ENCODE peak calls at places on chromosomes 4 and X, in six cellular contexts. M is PC-3, C is MM.1S, X is GM23338, W is HCT116, D is SK-N-SH. B is an unnamed sample.

GRCh38 chrX:45422216-45422925 is 221.7 kb upstream of the DIPK2B start:
- DNase-seq in M (peak; percentile 52), C (no peak), X (no peak), W (no peak), D (no peak), B (peak; percentile 39)

GRCh38 chr4:25439913-25440477 is 62.9 kb downstream of the ANAPC4 start:
- DNase-seq in M (peak; percentile 81), C (peak; percentile 77), X (peak; percentile 92), W (peak; percentile 45), D (peak; percentile 71), B (peak; percentile 71)

GRCh38 chr4:128787509-128788311 is 21.8 kb upstream of the JADE1 start:
- DNase-seq in M (peak; percentile 5), C (no peak), X (no peak), W (no peak), D (peak; percentile 46), B (no peak)

GRCh38 chrX:31506360-31506759 is 434.5 kb upstream of the FTHL17 start:
- DNase-seq in M (no peak), C (no peak), X (peak; percentile 21), W (no peak), D (no peak), B (no peak)

GRCh38 chrX:140572724-140573123 is 67.9 kb upstream of the SOX3 start:
- DNase-seq in M (peak; percentile 62), C (peak; percentile 49), X (peak; percentile 64), W (no peak), D (peak; percentile 21), B (peak; percentile 42)

GRCh38 chr4:26873391-26874026 is 12.9 kb downstream of the STIM2 start:
- DNase-seq in M (no peak), C (no peak), X (no peak), W (no peak), D (no peak), B (no peak)

GRCh38 chr4:65007841-65008439 is 598.7 kb upstream of the TECRL start:
- DNase-seq in M (peak; percentile 86), C (peak; percentile 56), X (peak; percentile 87), W (peak; percentile 13), D (peak; percentile 8), B (peak; percentile 55)

GRCh38 chr4:60133414-60133813 is 1066.7 kb upstream of the ADGRL3 start:
- DNase-seq in M (peak; percentile 80), C (no peak), X (no peak), W (no peak), D (no peak), B (no peak)

GRCh38 chr4:2634014-2634413 is 97.6 kb downstream of the FAM193A start:
- DNase-seq in M (no peak), C (no peak), X (no peak), W (no peak), D (no peak), B (no peak)

GRCh38 chr4:39043058-39043696 is 11.0 kb upstream of the TMEM156 start:
- DNase-seq in M (peak; percentile 85), C (no peak), X (no peak), W (no peak), D (no peak), B (no peak)

GRCh38 chrX:39508300-39508692 is 589.5 kb downstream of the BCOR start:
- DNase-seq in M (no peak), C (no peak), X (no peak), W (no peak), D (no peak), B (no peak)

GRCh38 chr4:146522862-146523205 is 1.1 kb upstream of the SLC10A7 start:
- DNase-seq in M (peak; percentile 24), C (no peak), X (peak; percentile 32), W (no peak), D (no peak), B (peak; percentile 42)

GRCh38 chr4:155973639-155974475 is 20.2 kb upstream of the CTSO start:
- DNase-seq in M (peak; percentile 24), C (no peak), X (peak; percentile 60), W (no peak), D (no peak), B (peak; percentile 23)

GRCh38 chrX:19724409-19724808 is 163.0 kb downstream of the SH3KBP1 start:
- DNase-seq in M (no peak), C (no peak), X (no peak), W (no peak), D (no peak), B (no peak)

GRCh38 chr4:149589826-149590225 is 225.8 kb downstream of the IQCM start:
- DNase-seq in M (no peak), C (no peak), X (no peak), W (no peak), D (no peak), B (no peak)
- H3K9me2 ChIP-seq in M (no peaks in the 10 kb centered on the region), C (no peaks in the 10 kb centered on the region), X (peaks cover 4% of the 10 kb centered on the region), W (no peaks in the 10 kb centered on the region), D (no peaks in the 10 kb centered on the region), B (no peaks in the 10 kb centered on the region)

DNA sequence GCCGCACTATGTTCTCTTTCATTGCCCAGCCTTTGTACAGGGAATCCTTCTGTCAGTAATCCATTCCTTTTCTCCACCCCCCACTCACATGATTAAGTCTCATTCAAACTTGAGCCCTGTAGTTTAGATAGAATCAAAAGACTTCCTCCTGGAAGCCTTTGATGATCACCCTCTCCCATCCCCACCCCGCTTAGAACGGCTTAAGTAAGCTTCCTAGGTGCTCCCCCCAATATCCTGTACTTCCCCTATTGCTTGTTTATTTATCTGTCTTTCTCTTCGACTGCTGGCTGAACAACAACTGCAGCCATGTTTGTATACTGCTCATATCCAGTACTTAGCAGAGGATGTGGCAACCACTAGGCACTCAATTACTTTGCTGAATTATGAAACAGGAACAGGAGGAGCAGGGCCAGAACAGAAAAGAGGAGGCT is 38.5 kb upstream of the GPC3 start:
- DNase-seq in M (no peak), C (no peak), X (no peak), W (no peak), D (no peak), B (no peak)
- H3K4me3 ChIP-seq in M (no peak overlapping the region), C (no peak overlapping the region), X (no peak overlapping the region), W (no peak overlapping the region), D (no peak overlapping the region), B (no peak overlapping the region)

DNA sequence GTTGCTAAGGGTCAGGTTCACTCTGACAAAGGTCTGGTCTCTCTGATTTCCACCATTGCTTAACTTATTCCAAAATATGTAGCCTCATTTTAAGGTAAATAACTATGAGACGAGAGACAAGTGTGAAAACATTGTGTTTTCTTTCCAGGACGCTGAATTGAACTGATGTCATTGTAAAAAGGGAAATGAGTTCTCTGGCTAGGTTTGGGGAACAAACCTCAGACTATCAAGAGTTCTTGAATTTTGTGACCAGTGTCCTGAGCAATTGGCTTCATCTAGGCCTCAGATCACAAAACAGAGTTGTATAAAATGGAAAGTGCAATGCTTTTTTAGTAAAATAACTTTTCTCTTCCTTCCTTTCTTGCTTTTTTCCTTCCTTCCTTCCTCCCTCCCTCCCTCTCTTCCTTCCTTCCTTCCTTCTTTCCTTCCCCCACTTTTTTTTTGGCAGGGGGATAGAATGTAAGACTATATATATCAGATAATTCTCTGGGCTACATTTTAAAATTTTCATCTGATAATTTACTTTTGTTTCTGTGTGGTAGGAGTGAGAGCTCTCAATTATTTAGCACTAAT is 30.8 kb upstream of the CXCL8 start:
- DNase-seq in M (no peak), C (no peak), X (no peak), W (no peak), D (no peak), B (no peak)
- H3K4me1 ChIP-seq in M (peaks cover 67% of the 10 kb centered on the region), C (no peaks in the 10 kb centered on the region), X (peaks cover 11% of the 10 kb centered on the region), W (peaks cover 10% of the 10 kb centered on the region), D (no peaks in the 10 kb centered on the region), B (peaks cover 40% of the 10 kb centered on the region)

DNA sequence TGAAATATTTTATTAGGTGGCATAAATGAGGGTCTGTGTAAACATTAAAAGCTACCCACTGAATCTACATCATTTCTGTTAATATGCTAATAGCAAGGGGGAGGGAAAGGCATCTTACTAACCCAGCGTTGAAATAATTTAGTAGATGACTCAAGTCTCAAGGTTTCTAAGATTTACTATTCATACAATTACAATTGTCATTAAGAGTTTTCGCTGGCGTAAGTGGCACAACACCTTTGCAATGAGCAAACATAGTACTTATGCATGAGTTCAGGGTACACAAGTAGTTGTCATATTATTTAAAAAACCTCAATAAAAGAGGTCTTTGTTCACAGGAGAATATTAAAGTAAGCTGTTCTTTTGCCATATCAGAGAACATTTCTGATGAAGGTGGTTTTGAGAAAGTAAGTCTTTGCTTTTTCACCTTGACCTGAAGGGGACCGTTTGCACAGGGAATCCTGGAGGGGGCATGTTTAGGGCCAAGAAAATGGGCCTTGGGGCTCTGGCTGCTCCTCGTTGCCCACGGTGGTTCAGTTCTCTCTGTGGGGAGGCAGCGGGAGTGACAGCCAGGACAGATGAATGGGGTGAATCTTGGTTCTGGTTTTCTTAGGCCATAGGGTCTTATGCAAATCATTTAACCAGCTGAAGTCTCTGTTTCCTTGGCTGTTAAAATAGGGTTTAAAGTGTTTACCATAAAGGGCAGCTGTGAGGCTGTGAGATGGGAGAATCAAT is 4.4 kb upstream of the RHOH start:
- DNase-seq in M (no peak), C (peak; percentile 59), X (no peak), W (no peak), D (no peak), B (no peak)
- H3K9me2 ChIP-seq in M (no peaks in the 10 kb centered on the region), C (no peaks in the 10 kb centered on the region), X (no peaks in the 10 kb centered on the region), W (no peaks in the 10 kb centered on the region), D (no peaks in the 10 kb centered on the region), B (no peaks in the 10 kb centered on the region)

GRCh38 chr4:152591876-152592275 is 56.0 kb upstream of the FBXW7 start:
- DNase-seq in M (no peak), C (no peak), X (no peak), W (no peak), D (no peak), B (no peak)
- H3K4me3 ChIP-seq in M (no peak overlapping the region), C (no peak overlapping the region), X (peak overlapping the region; percentile 37), W (no peak overlapping the region), D (no peak overlapping the region), B (no peak overlapping the region)

DNA sequence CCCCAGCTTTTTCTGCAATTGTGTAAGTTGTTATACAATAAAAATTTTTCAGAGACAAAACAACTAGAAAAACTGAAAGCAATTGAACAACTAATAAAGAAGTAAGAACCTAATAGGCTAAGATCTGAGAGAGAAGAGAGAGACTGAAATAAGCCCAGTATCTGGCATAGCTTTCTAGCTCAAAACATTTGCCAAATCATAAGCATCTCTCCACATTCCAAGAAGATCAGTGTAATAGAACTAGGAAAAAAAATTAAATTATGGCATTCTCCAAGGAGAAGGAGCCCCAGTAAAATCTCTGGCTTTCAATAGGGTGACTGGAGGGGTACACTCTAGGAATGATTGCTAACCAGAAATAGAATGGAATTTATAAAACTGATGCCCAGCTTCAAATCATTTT is 19.0 kb upstream of the PPP3CA start:
- DNase-seq in M (no peak), C (no peak), X (no peak), W (no peak), D (no peak), B (peak; percentile 38)
- H3K4me1 ChIP-seq in M (peaks cover 26% of the 10 kb centered on the region), C (no peaks in the 10 kb centered on the region), X (peaks cover 11% of the 10 kb centered on the region), W (no peaks in the 10 kb centered on the region), D (no peaks in the 10 kb centered on the region), B (peaks cover 25% of the 10 kb centered on the region)

GRCh38 chr4:187414716-187415115 is 580.9 kb upstream of the ZFP42 start:
- DNase-seq in M (no peak), C (no peak), X (no peak), W (no peak), D (no peak), B (no peak)
- H3K9me2 ChIP-seq in M (no peaks in the 10 kb centered on the region), C (no peaks in the 10 kb centered on the region), X (no peaks in the 10 kb centered on the region), W (no peaks in the 10 kb centered on the region), D (no peaks in the 10 kb centered on the region), B (no peaks in the 10 kb centered on the region)